ENCODE peak calls at places on chromosomes 11 and 22, in nine cellular contexts. I is NCI-H146, E is NCI-H524, S is nucleus accumbens, M is ELF-1, O is head of caudate nucleus, T is GM03348, V is kidney epithelial cell, C is tibial artery. Q is an unnamed sample.

GRCh38 chr11:114377612-114378267 is 22.6 kb downstream of the C11orf71 start:
- DNase-seq in I (no peak), E (no peak), S (no peak), M (peak; percentile 17), O (no peak), T (peak; percentile 85), V (no peak), C (no peak), Q (no peak)

GRCh38 chr22:28983788-28984441 is 77.7 kb downstream of the C22orf31 start:
- DNase-seq in I (no peak), E (no peak), S (no peak), M (no peak), O (no peak), T (no peak), V (no peak), C (no peak), Q (no peak)

GRCh38 chr11:7057641-7058040 is 31.2 kb upstream of the RBMXL2 start:
- DNase-seq in I (no peak), E (no peak), S (no peak), M (no peak), O (no peak), T (no peak), V (no peak), C (no peak), Q (no peak)

GRCh38 chr11:123409886-123410549 is 20.1 kb upstream of the GRAMD1B start:
- DNase-seq in I (no peak), E (no peak), S (no peak), M (no peak), O (no peak), T (no peak), V (no peak), C (no peak), Q (no peak)

GRCh38 chr11:119316017-119316728 is 757 bp downstream of the MCAM start:
- DNase-seq in I (peak; percentile 56), E (peak; percentile 40), S (peak; percentile 71), M (no peak), O (peak; percentile 86), T (no peak), V (no peak), C (peak; percentile 98), Q (no peak)

GRCh38 chr11:2673250-2673610 is 26.6 kb downstream of the KCNQ1OT1 start:
- DNase-seq in I (no peak), E (no peak), S (no peak), M (no peak), O (no peak), T (no peak), V (no peak), C (no peak), Q (no peak)

GRCh38 chr11:16195659-16196058 is 160.7 kb downstream of the SOX6 start:
- DNase-seq in I (no peak), E (no peak), S (no peak), M (no peak), O (no peak), T (peak; percentile 5), V (no peak), C (no peak), Q (no peak)

GRCh38 chr11:75078233-75078632 is 18.4 kb downstream of the OR2AT4 start:
- DNase-seq in I (no peak), E (no peak), S (no peak), M (peak; percentile 10), O (no peak), T (no peak), V (no peak), C (no peak), Q (no peak)

GRCh38 chr22:38110008-38110862 is at the start of gene BAIAP2L2:
- DNase-seq in I (no peak), E (no peak), S (no peak), M (no peak), O (no peak), T (no peak), V (peak; percentile 67), C (no peak), Q (peak; percentile 41)

GRCh38 chr11:114157476-114158050 is 98.1 kb downstream of the ZBTB16 start:
- DNase-seq in I (no peak), E (no peak), S (no peak), M (no peak), O (no peak), T (no peak), V (no peak), C (no peak), Q (no peak)

GRCh38 chr11:120208777-120209176 is 2.1 kb upstream of the OAF start:
- DNase-seq in I (no peak), E (no peak), S (no peak), M (no peak), O (no peak), T (peak; percentile 67), V (no peak), C (no peak), Q (no peak)

GRCh38 chr22:28930357-28931007 is 47.1 kb downstream of the ZNRF3 start:
- DNase-seq in I (no peak), E (peak; percentile 44), S (no peak), M (no peak), O (no peak), T (no peak), V (peak; percentile 83), C (no peak), Q (no peak)

GRCh38 chr11:116557261-116557660 is 215.5 kb downstream of the BUD13 start:
- DNase-seq in I (no peak), E (no peak), S (no peak), M (no peak), O (no peak), T (peak; percentile 27), V (no peak), C (no peak), Q (no peak)

GRCh38 chr11:235180-235997 is 753 bp downstream of the SIRT3 start:
- DNase-seq in I (peak; percentile 36), E (no peak), S (no peak), M (no peak), O (no peak), T (no peak), V (no peak), C (no peak), Q (no peak)

GRCh38 chr11:132234878-132235277 is 864.5 kb downstream of the NTM start:
- DNase-seq in I (no peak), E (no peak), S (no peak), M (no peak), O (peak; percentile 18), T (peak; percentile 67), V (peak; percentile 29), C (no peak), Q (no peak)

GRCh38 chr11:11966354-11966741 is 42.1 kb downstream of the DKK3 start:
- DNase-seq in I (no peak), E (no peak), S (no peak), M (no peak), O (peak; percentile 83), T (no peak), V (no peak), C (no peak), Q (no peak)

GRCh38 chr11:115581871-115582639 is 77.8 kb upstream of the CADM1 start:
- DNase-seq in I (peak; percentile 86), E (peak; percentile 4), S (no peak), M (peak; percentile 83), O (no peak), T (no peak), V (no peak), C (no peak), Q (peak; percentile 24)

GRCh38 chr11:101553891-101554292 is 29.9 kb downstream of the TRPC6 start:
- DNase-seq in I (no peak), E (no peak), S (no peak), M (no peak), O (no peak), T (no peak), V (no peak), C (no peak), Q (no peak)

GRCh38 chr11:4044971-4045646 is 49.5 kb upstream of the RRM1 start:
- DNase-seq in I (no peak), E (no peak), S (peak; percentile 23), M (peak; percentile 8), O (peak; percentile 61), T (no peak), V (no peak), C (no peak), Q (no peak)

GRCh38 chr11:61168858-61169257 is 7.6 kb upstream of the VPS37C start:
- DNase-seq in I (no peak), E (no peak), S (no peak), M (no peak), O (no peak), T (no peak), V (no peak), C (no peak), Q (no peak)

GRCh38 chr11:57277845-57278720 is 41.0 kb upstream of the APLNR start:
- DNase-seq in I (peak; percentile 66), E (peak; percentile 84), S (peak; percentile 33), M (peak; percentile 90), O (peak; percentile 70), T (peak; percentile 84), V (no peak), C (peak; percentile 75), Q (peak; percentile 78)

GRCh38 chr11:120221115-120221752 is 10.4 kb downstream of the OAF start:
- DNase-seq in I (no peak), E (no peak), S (no peak), M (no peak), O (no peak), T (no peak), V (no peak), C (no peak), Q (no peak)

GRCh38 chr11:81869337-81870065 is 864.2 kb downstream of the FAM181B start:
- DNase-seq in I (no peak), E (no peak), S (no peak), M (no peak), O (no peak), T (no peak), V (peak; percentile 12), C (no peak), Q (no peak)

GRCh38 chr11:81005595-81005994 is 1564.8 kb upstream of the TENM4 start:
- DNase-seq in I (no peak), E (no peak), S (no peak), M (no peak), O (no peak), T (peak; percentile 51), V (peak; percentile 92), C (no peak), Q (no peak)

GRCh38 chr11:2703487-2704141 is 3.8 kb upstream of the KCNQ1OT1 start:
- DNase-seq in I (no peak), E (peak; percentile 61), S (no peak), M (no peak), O (no peak), T (no peak), V (no peak), C (no peak), Q (no peak)

GRCh38 chr11:122478986-122479385 is 176.5 kb upstream of the UBASH3B start:
- DNase-seq in I (no peak), E (no peak), S (no peak), M (no peak), O (no peak), T (peak; percentile 29), V (no peak), C (no peak), Q (no peak)

GRCh38 chr11:17021550-17021949 is 7.3 kb upstream of the PLEKHA7 start:
- DNase-seq in I (no peak), E (no peak), S (no peak), M (peak; percentile 90), O (no peak), T (no peak), V (no peak), C (no peak), Q (no peak)

GRCh38 chr11:102346456-102346747 is 612 bp upstream of the BIRC2 start:
- DNase-seq in I (no peak), E (no peak), S (no peak), M (no peak), O (no peak), T (no peak), V (no peak), C (no peak), Q (no peak)

GRCh38 chr11:60786811-60787567 is 1.9 kb downstream of the MS4A10 start:
- DNase-seq in I (no peak), E (no peak), S (no peak), M (no peak), O (no peak), T (peak; percentile 51), V (peak; percentile 7), C (no peak), Q (no peak)

Q was measured in nephron progenitor cell.